ENCODE peak calls at places on chromosomes 13 and 19, in four cellular contexts. One of them, this sample, is unnamed.

GRCh38 chr19:49875801-49876421 is 1.2 kb downstream of the AKT1S1 start:
- DNase-seq in H1: no peak
- DNase-seq in colonic mucosa: peak
- DNase-seq in PC-3: peak
- DNase-seq in this sample: peak

GRCh38 chr13:37364024-37364423 is 234.5 kb downstream of the POSTN start:
- DNase-seq in colonic mucosa: no peak
- DNase-seq in PC-3: no peak
- DNase-seq in H1: no peak
- DNase-seq in this sample: no peak

GRCh38 chr13:108964601-108965000 is 335.2 kb downstream of the MYO16 start:
- DNase-seq in PC-3: no peak
- DNase-seq in colonic mucosa: no peak
- DNase-seq in H1: no peak
- DNase-seq in this sample: no peak

GRCh38 chr19:18532208-18532890 is 10.5 kb upstream of the ELL start:
- DNase-seq in PC-3: no peak
- DNase-seq in H1: no peak
- DNase-seq in colonic mucosa: no peak
- DNase-seq in this sample: no peak

GRCh38 chr13:94712812-94713555 is 639 bp upstream of the SOX21 start:
- DNase-seq in PC-3: peak
- DNase-seq in colonic mucosa: no peak
- DNase-seq in H1: no peak
- DNase-seq in this sample: peak

GRCh38 chr19:54319049-54319448 is 6.1 kb upstream of the LILRA5 start:
- DNase-seq in colonic mucosa: no peak
- DNase-seq in H1: no peak
- DNase-seq in PC-3: no peak
- DNase-seq in this sample: no peak

GRCh38 chr13:105341256-105341655 is 1194.2 kb downstream of the EFNB2 start:
- DNase-seq in PC-3: no peak
- DNase-seq in H1: no peak
- DNase-seq in colonic mucosa: no peak
- DNase-seq in this sample: no peak

GRCh38 chr19:55440411-55441105 is 2.5 kb downstream of the SHISA7 start:
- DNase-seq in colonic mucosa: no peak
- DNase-seq in H1: no peak
- DNase-seq in PC-3: no peak
- DNase-seq in this sample: no peak

GRCh38 chr13:68076046-68076445 is 845.9 kb upstream of the PCDH9 start:
- DNase-seq in PC-3: no peak
- DNase-seq in H1: no peak
- DNase-seq in colonic mucosa: no peak
- DNase-seq in this sample: no peak

GRCh38 chr19:48271531-48272151 is 1.8 kb downstream of the ZNF114 start:
- DNase-seq in H1: peak
- DNase-seq in PC-3: peak
- DNase-seq in colonic mucosa: peak
- DNase-seq in this sample: peak

GRCh38 chr13:49681837-49682236 is 9.4 kb downstream of the EBPL start:
- DNase-seq in H1: no peak
- DNase-seq in colonic mucosa: no peak
- DNase-seq in PC-3: peak
- DNase-seq in this sample: no peak

GRCh38 chr19:14492756-14493337 is 3.1 kb downstream of the GIPC1 start:
- DNase-seq in H1: no peak
- DNase-seq in PC-3: no peak
- DNase-seq in colonic mucosa: peak
- DNase-seq in this sample: no peak

GRCh38 chr19:22622020-22622419 is 12.1 kb upstream of the ZNF492 start:
- DNase-seq in H1: no peak
- DNase-seq in colonic mucosa: no peak
- DNase-seq in PC-3: no peak
- DNase-seq in this sample: no peak

GRCh38 chr13:43087960-43088580 is 64.7 kb downstream of the DNAJC15 start:
- DNase-seq in H1: no peak
- DNase-seq in colonic mucosa: no peak
- DNase-seq in PC-3: peak
- DNase-seq in this sample: peak

GRCh38 chr13:110379905-110380341 is 72.8 kb downstream of the COL4A2 start:
- DNase-seq in colonic mucosa: no peak
- DNase-seq in H1: no peak
- DNase-seq in PC-3: peak
- DNase-seq in this sample: no peak

GRCh38 chr13:35549481-35549880 is 73.0 kb upstream of the MAB21L1 start:
- DNase-seq in H1: no peak
- DNase-seq in colonic mucosa: no peak
- DNase-seq in PC-3: peak
- DNase-seq in this sample: peak

GRCh38 chr19:46489445-46490272 is 6.0 kb downstream of the PNMA8B start:
- DNase-seq in H1: no peak
- DNase-seq in colonic mucosa: no peak
- DNase-seq in PC-3: no peak
- DNase-seq in this sample: peak

GRCh38 chr19:12722566-12723382 is 958 bp downstream of the TNPO2 start:
- DNase-seq in PC-3: peak
- DNase-seq in H1: peak
- DNase-seq in colonic mucosa: peak
- DNase-seq in this sample: peak

GRCh38 chr13:72221276-72221962 is 354.4 kb upstream of the DACH1 start:
- DNase-seq in H1: peak
- DNase-seq in colonic mucosa: peak
- DNase-seq in PC-3: peak
- DNase-seq in this sample: peak

GRCh38 chr13:93260591-93260990 is 34.0 kb downstream of the GPC6 start:
- DNase-seq in colonic mucosa: no peak
- DNase-seq in PC-3: peak
- DNase-seq in H1: no peak
- DNase-seq in this sample: no peak

DNA sequence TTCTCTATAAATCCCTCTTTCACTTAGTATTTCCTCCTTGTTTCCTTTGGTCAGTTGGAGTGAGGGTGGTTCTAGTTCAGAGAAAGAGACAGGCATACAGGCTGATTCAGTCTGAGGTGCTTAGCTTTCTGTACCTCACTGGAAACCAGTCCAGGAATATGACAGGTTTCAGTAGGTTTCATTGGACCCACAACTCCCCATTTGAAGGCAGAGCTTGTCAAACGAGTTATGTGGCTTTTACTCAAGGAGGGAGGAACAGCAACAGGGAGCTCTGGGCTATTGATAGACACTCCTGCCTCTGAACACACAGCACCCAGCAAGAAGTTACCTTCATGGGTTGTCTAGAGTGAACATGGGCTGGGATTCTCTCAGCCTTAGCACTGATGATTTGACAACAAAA is 14.5 kb downstream of the ACTN4 start:
- DNase-seq in PC-3: peak
- DNase-seq in colonic mucosa: peak
- DNase-seq in H1: no peak
- DNase-seq in this sample: peak
- H3K9ac ChIP-seq in PC-3: peak
- H3K9ac ChIP-seq in colonic mucosa: peak
- H3K9ac ChIP-seq in H1: no peak
- H3K9ac ChIP-seq in this sample: no peak

GRCh38 chr13:62210951-62211350 is 795.3 kb upstream of the PCDH20 start:
- DNase-seq in H1: no peak
- DNase-seq in PC-3: no peak
- DNase-seq in colonic mucosa: no peak
- DNase-seq in this sample: no peak

GRCh38 chr13:62212246-62212645 is 796.6 kb upstream of the PCDH20 start:
- DNase-seq in H1: no peak
- DNase-seq in PC-3: no peak
- DNase-seq in colonic mucosa: no peak
- DNase-seq in this sample: no peak

GRCh38 chr13:62205273-62205672 is 789.6 kb upstream of the PCDH20 start:
- DNase-seq in H1: no peak
- DNase-seq in colonic mucosa: no peak
- DNase-seq in PC-3: no peak
- DNase-seq in this sample: no peak

GRCh38 chr13:62207388-62207787 is 791.7 kb upstream of the PCDH20 start:
- DNase-seq in H1: no peak
- DNase-seq in colonic mucosa: no peak
- DNase-seq in PC-3: no peak
- DNase-seq in this sample: no peak

DNA sequence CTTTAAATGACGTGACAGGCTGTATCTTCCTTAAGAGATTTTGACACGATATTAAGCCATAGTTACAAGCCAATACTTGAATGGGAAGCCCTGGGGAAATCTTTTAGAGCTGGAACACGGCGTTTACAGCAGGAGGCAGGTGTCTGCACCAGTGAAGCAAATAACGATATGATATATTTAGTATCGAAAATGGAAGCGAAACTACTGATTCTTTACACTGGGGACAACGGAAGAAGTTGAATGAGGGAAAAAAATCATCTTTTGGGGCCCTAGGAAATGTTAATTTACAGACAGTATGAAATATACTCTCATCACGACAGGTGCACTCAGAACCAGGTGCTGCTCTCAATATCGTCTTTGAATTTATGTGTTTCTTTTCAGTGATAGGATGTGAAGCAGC is 793.9 kb upstream of the PCDH20 start:
- DNase-seq in H1: no peak
- DNase-seq in colonic mucosa: no peak
- DNase-seq in PC-3: no peak
- DNase-seq in this sample: no peak
- H3K27ac ChIP-seq in H1: no peak
- H3K27ac ChIP-seq in colonic mucosa: no peak
- H3K27ac ChIP-seq in PC-3: no peak
- H3K27ac ChIP-seq in this sample: no peak

GRCh38 chr19:52273301-52273700 is 3.9 kb downstream of the ZNF766 start:
- DNase-seq in colonic mucosa: no peak
- DNase-seq in PC-3: no peak
- DNase-seq in H1: no peak
- DNase-seq in this sample: no peak

GRCh38 chr19:52269338-52270261 is at the start of gene ZNF766:
- DNase-seq in PC-3: peak
- DNase-seq in colonic mucosa: peak
- DNase-seq in H1: peak
- DNase-seq in this sample: peak

GRCh38 chr19:52274191-52274590 is 4.8 kb downstream of the ZNF766 start:
- DNase-seq in H1: no peak
- DNase-seq in PC-3: no peak
- DNase-seq in colonic mucosa: no peak
- DNase-seq in this sample: no peak

GRCh38 chr19:52270266-52270885 is 989 bp downstream of the ZNF766 start:
- DNase-seq in PC-3: no peak
- DNase-seq in H1: no peak
- DNase-seq in colonic mucosa: no peak
- DNase-seq in this sample: no peak
- H3K9ac ChIP-seq in PC-3: peak
- H3K9ac ChIP-seq in H1: peak
- H3K9ac ChIP-seq in colonic mucosa: peak
- H3K9ac ChIP-seq in this sample: peak

GRCh38 chr19:38669532-38669931 is 22.1 kb downstream of the ACTN4 start:
- DNase-seq in colonic mucosa: no peak
- DNase-seq in PC-3: no peak
- DNase-seq in H1: no peak
- DNase-seq in this sample: no peak
- H3K27ac ChIP-seq in colonic mucosa: peak
- H3K27ac ChIP-seq in PC-3: no peak
- H3K27ac ChIP-seq in H1: no peak
- H3K27ac ChIP-seq in this sample: no peak

DNA sequence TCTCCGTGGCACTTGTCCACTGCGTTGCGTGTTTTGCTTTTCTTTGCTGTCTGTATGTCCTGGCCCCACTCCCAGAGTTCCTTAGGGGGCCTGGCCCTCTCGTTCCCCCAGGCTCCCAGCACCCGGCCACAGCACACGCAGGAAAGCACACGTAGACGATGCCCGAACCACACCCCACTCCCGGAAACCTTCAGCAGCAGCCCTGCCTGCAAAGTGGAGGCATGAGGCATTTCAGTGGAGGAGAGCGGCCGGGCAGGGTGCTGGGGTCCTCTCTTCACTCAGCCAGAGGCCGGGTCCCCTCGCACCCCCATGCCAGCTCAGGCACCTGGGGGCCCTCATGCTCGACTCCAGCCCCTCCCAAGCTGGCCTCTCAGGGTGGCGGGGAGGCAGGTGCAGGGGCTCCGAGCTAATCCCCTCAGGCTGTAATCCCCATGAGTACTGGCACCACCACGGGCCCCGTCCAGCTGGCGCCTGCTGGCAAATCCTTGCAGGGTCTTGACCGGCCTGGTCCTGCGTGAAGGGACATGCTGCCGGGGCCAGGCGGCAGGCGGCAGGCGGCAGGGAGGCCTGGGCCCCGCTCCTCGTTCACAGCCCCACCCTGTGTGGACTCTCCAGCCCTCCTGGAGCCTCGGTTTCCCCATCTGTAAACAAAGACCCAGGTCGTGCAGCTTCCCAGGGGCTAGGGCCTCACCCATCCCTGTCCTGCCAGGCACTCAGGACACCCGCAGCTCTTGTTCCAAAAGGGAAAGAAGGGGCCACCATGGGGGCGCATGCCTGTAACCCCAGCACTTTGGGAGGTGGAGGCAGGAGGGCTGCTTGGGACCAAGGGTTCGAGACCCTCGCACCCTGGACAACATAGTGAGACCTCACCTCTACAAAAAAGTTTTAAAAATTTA is 7.0 kb downstream of the PIP5K1C start:
- DNase-seq in PC-3: no peak
- DNase-seq in colonic mucosa: no peak
- DNase-seq in H1: no peak
- DNase-seq in this sample: no peak
- H3K9ac ChIP-seq in PC-3: no peak
- H3K9ac ChIP-seq in colonic mucosa: no peak
- H3K9ac ChIP-seq in H1: no peak
- H3K9ac ChIP-seq in this sample: no peak

GRCh38 chr19:923551-924211 is 2.2 kb upstream of the ARID3A start:
- DNase-seq in PC-3: no peak
- DNase-seq in H1: no peak
- DNase-seq in colonic mucosa: no peak
- DNase-seq in this sample: no peak
- H3K27ac ChIP-seq in PC-3: no peak
- H3K27ac ChIP-seq in H1: no peak
- H3K27ac ChIP-seq in colonic mucosa: no peak
- H3K27ac ChIP-seq in this sample: no peak

GRCh38 chr19:10104130-10104513 is 1.6 kb upstream of the ANGPTL6 start:
- DNase-seq in PC-3: no peak
- DNase-seq in H1: no peak
- DNase-seq in colonic mucosa: no peak
- DNase-seq in this sample: no peak
- H3K9ac ChIP-seq in PC-3: no peak
- H3K9ac ChIP-seq in H1: no peak
- H3K9ac ChIP-seq in colonic mucosa: no peak
- H3K9ac ChIP-seq in this sample: no peak

This sample was measured in endothelial cell of umbilical vein.